ENCODE peak calls at places on chromosomes 13 and 19, in nine cellular contexts. X, C, Q, R, G, K, L, N and D are unnamed samples.

GRCh38 chr19:46620716-46621115 is 4.2 kb downstream of the PTGIR start:
- DNase-seq in K (no peak), C (no peak), X (no peak), N (peak; percentile 41), G (no peak), Q (no peak), R (peak; percentile 70), L (peak; percentile 83), D (no peak)

GRCh38 chr13:47397739-47398138 is 500.9 kb upstream of the HTR2A start:
- DNase-seq in N (no peak), G (no peak), Q (no peak), X (no peak), C (no peak), K (no peak), R (peak; percentile 10), L (no peak), D (no peak)

GRCh38 chr13:112917056-112917664 is 51.9 kb upstream of the MCF2L start:
- DNase-seq in Q (no peak), X (no peak), C (no peak), R (no peak), L (no peak), K (no peak), N (no peak), G (no peak), D (no peak)

GRCh38 chr13:28584873-28585317 is 74.0 kb upstream of the POMP start:
- DNase-seq in K (no peak), Q (no peak), N (peak; percentile 72), X (peak; percentile 34), G (no peak), R (peak; percentile 28), C (no peak), L (peak; percentile 44), D (no peak)

GRCh38 chr19:13155472-13156284 is 5.5 kb downstream of the IER2 start:
- DNase-seq in G (peak; percentile 77), R (peak; percentile 95), Q (peak; percentile 86), X (peak; percentile 69), N (peak; percentile 78), C (peak; percentile 61), L (peak; percentile 85), K (no peak), D (peak; percentile 84)

GRCh38 chr19:51071006-51071405 is 6.1 kb upstream of the KLK13 start:
- DNase-seq in N (no peak), R (no peak), C (no peak), K (peak; percentile 10), X (no peak), Q (no peak), G (no peak), L (no peak), D (peak; percentile 50)

GRCh38 chr19:18057557-18057956 is 29.2 kb downstream of the IL12RB1 start:
- DNase-seq in X (no peak), N (no peak), R (peak; percentile 49), G (no peak), C (no peak), Q (no peak), L (peak; percentile 21), K (no peak), D (no peak)

GRCh38 chr19:2491130-2491801 is 15.3 kb downstream of the GADD45B start:
- DNase-seq in C (no peak), L (peak; percentile 97), K (peak; percentile 76), N (peak; percentile 81), G (no peak), X (no peak), R (peak; percentile 79), Q (no peak), D (no peak)

GRCh38 chr13:77516342-77516789 is 19.1 kb upstream of the SCEL start:
- DNase-seq in Q (no peak), G (no peak), L (peak; percentile 76), R (peak; percentile 26), C (no peak), X (no peak), K (no peak), N (peak; percentile 20), D (no peak)

GRCh38 chr19:16836115-16836905 is 7.1 kb downstream of the SIN3B start:
- DNase-seq in R (peak; percentile 18), X (no peak), Q (peak; percentile 12), K (no peak), L (peak; percentile 26), G (no peak), C (peak; percentile 73), N (no peak), D (no peak)

GRCh38 chr19:8036438-8037099 is 16.0 kb upstream of the CCL25 start:
- DNase-seq in N (no peak), R (no peak), C (no peak), G (no peak), L (no peak), X (no peak), Q (no peak), K (peak; percentile 90), D (peak; percentile 26)

GRCh38 chr19:1079566-1080111 is 12.7 kb downstream of the ARHGAP45 start:
- DNase-seq in N (no peak), X (no peak), C (no peak), Q (peak; percentile 75), R (no peak), L (no peak), G (no peak), K (no peak), D (peak; percentile 54)

GRCh38 chr13:55437162-55437561 is 1703.6 kb upstream of the PRR20A start:
- DNase-seq in K (no peak), G (no peak), X (no peak), Q (no peak), C (no peak), R (no peak), N (no peak), L (no peak), D (no peak)

GRCh38 chr19:39086401-39086800 is 2.2 kb downstream of the ACP7 start:
- DNase-seq in K (no peak), X (no peak), L (no peak), G (no peak), C (no peak), Q (no peak), R (no peak), N (no peak), D (no peak)

GRCh38 chr19:55838251-55838650 is 1.9 kb downstream of the NLRP4 start:
- DNase-seq in G (no peak), N (no peak), R (no peak), L (no peak), C (no peak), K (no peak), Q (no peak), X (no peak), D (no peak)

GRCh38 chr13:66137384-66137783 is 1092.8 kb downstream of the PCDH9 start:
- DNase-seq in G (no peak), L (no peak), R (no peak), X (no peak), N (no peak), Q (no peak), K (no peak), C (no peak), D (no peak)

GRCh38 chr13:25249001-25249543 is 38.2 kb downstream of the MTMR6 start:
- DNase-seq in N (peak; percentile 39), R (peak; percentile 47), C (peak; percentile 37), K (peak; percentile 7), G (no peak), X (no peak), Q (no peak), L (peak; percentile 56), D (peak; percentile 31)

GRCh38 chr19:39150235-39150634 is 24.6 kb downstream of the PAK4 start:
- DNase-seq in R (no peak), K (no peak), X (no peak), L (no peak), N (no peak), G (no peak), Q (no peak), C (no peak), D (no peak)

GRCh38 chr19:720691-721160 is 12.0 kb downstream of the PALM start:
- DNase-seq in K (no peak), R (no peak), Q (no peak), N (no peak), C (no peak), X (no peak), G (no peak), L (no peak), D (no peak)

GRCh38 chr19:1151917-1152601 is 22.0 kb downstream of the SBNO2 start:
- DNase-seq in G (no peak), X (no peak), N (peak; percentile 46), Q (no peak), L (peak; percentile 61), C (no peak), K (no peak), R (peak; percentile 72), D (no peak)

GRCh38 chr13:52750713-52751112 is 11.1 kb upstream of the CNMD start:
- DNase-seq in X (no peak), K (no peak), R (no peak), Q (no peak), N (no peak), C (no peak), L (no peak), G (no peak), D (no peak)

GRCh38 chr19:40251991-40252390 is 25.5 kb upstream of the CCNP start:
- DNase-seq in R (no peak), Q (no peak), G (no peak), C (no peak), N (no peak), X (no peak), K (no peak), L (no peak), D (no peak)

GRCh38 chr13:45412274-45413049 is 5.7 kb downstream of the SLC25A30 start:
- DNase-seq in X (no peak), L (no peak), Q (no peak), C (no peak), R (no peak), G (no peak), K (no peak), N (no peak), D (no peak)

GRCh38 chr19:57771417-57771816 is 1.9 kb downstream of the ZNF586 start:
- DNase-seq in Q (no peak), N (no peak), G (no peak), C (no peak), L (no peak), K (no peak), X (no peak), R (no peak), D (no peak)

GRCh38 chr19:51338563-51339312 is 3.2 kb downstream of the VSIG10L start:
- DNase-seq in N (peak; percentile 92), L (peak; percentile 82), C (peak; percentile 93), G (peak; percentile 82), X (peak; percentile 51), Q (peak; percentile 92), K (peak; percentile 33), R (peak; percentile 81), D (peak; percentile 38)

GRCh38 chr19:480016-480855 is 16.1 kb upstream of the MADCAM1 start:
- DNase-seq in Q (peak; percentile 60), G (no peak), X (no peak), L (peak; percentile 72), K (peak; percentile 17), N (no peak), R (peak; percentile 58), C (no peak), D (peak; percentile 42)

GRCh38 chr19:9741476-9742171 is 26.9 kb downstream of the ZNF846 start:
- DNase-seq in Q (no peak), R (no peak), C (no peak), K (no peak), X (no peak), L (peak; percentile 6), N (no peak), G (no peak), D (no peak)

GRCh38 chr19:13277104-13277809 is 127.0 kb downstream of the IER2 start:
- DNase-seq in K (peak; percentile 51), L (peak; percentile 84), R (peak; percentile 82), X (peak; percentile 9), N (peak; percentile 86), C (peak; percentile 79), G (peak; percentile 57), Q (peak; percentile 60), D (peak; percentile 67)

GRCh38 chr13:46575843-46576242 is 22.9 kb downstream of the LRCH1 start:
- DNase-seq in Q (no peak), C (no peak), G (no peak), N (peak; percentile 78), K (no peak), X (no peak), L (peak; percentile 88), R (peak; percentile 91), D (no peak)

GRCh38 chr13:107025991-107026390 is 458.1 kb upstream of the ARGLU1 start:
- DNase-seq in G (no peak), Q (no peak), C (no peak), N (no peak), X (no peak), L (peak; percentile 2), R (peak; percentile 45), K (no peak), D (no peak)